ENCODE peak calls at places on chromosomes 4 and X, in seven cellular contexts. L is progenitor cell of endocrine pancreas, W is coronary artery, U is WTC11, B is A549, D is GM12865, X is K562. H is an unnamed sample.

GRCh38 chr4:123452585-123452984 is 56.0 kb downstream of the SPRY1 start:
- DNase-seq in L (no peak), W (no peak), U (no peak), B (peak; percentile 11), D (no peak), X (no peak), H (no peak)

GRCh38 chr4:37562592-37562991 is 123.6 kb downstream of the RELL1 start:
- DNase-seq in L (no peak), W (no peak), U (no peak), B (peak; percentile 18), D (no peak), X (no peak), H (no peak)

GRCh38 chr4:95549246-95550138 is 719 bp upstream of the UNC5C start:
- DNase-seq in L (peak; percentile 50), W (no peak), U (peak; percentile 52), B (peak; percentile 24), D (peak; percentile 81), X (no peak), H (no peak)

GRCh38 chr4:40525811-40526598 is 103.7 kb downstream of the RBM47 start:
- DNase-seq in L (no peak), W (no peak), U (peak; percentile 36), B (peak; percentile 82), D (no peak), X (peak; percentile 45), H (no peak)

GRCh38 chr4:139857021-139857420 is 191.4 kb downstream of the MGST2 start:
- DNase-seq in L (no peak), W (no peak), U (no peak), B (no peak), D (no peak), X (no peak), H (no peak)

GRCh38 chrX:45668686-45669443 is 468.2 kb upstream of the DIPK2B start:
- DNase-seq in L (no peak), W (no peak), U (no peak), B (no peak), D (no peak), X (no peak), H (no peak)

GRCh38 chrX:151543706-151544105 is 19.8 kb upstream of the PASD1 start:
- DNase-seq in L (no peak), W (no peak), U (no peak), B (peak; percentile 17), D (peak; percentile 31), X (no peak), H (no peak)

GRCh38 chrX:103716967-103717366 is 6.3 kb downstream of the TMEM31 start:
- DNase-seq in L (no peak), W (no peak), U (no peak), B (peak; percentile 10), D (no peak), X (no peak), H (no peak)

GRCh38 chr4:186651181-186651603 is 72.5 kb downstream of the FAT1 start:
- DNase-seq in L (no peak), W (no peak), U (no peak), B (no peak), D (no peak), X (no peak), H (no peak)

GRCh38 chr4:125728568-125728967 is 413.8 kb downstream of the FAT4 start:
- DNase-seq in L (no peak), W (no peak), U (no peak), B (peak; percentile 88), D (no peak), X (no peak), H (no peak)

GRCh38 chr4:89242864-89243740 is 64.5 kb downstream of the GPRIN3 start:
- DNase-seq in L (no peak), W (no peak), U (no peak), B (no peak), D (no peak), X (no peak), H (no peak)

GRCh38 chrX:56564182-56564885 is 907 bp downstream of the UBQLN2 start:
- DNase-seq in L (no peak), W (peak; percentile 69), U (no peak), B (peak; percentile 18), D (peak; percentile 34), X (no peak), H (no peak)

GRCh38 chr4:6262176-6262575 is 7.5 kb upstream of the WFS1 start:
- DNase-seq in L (no peak), W (no peak), U (no peak), B (no peak), D (no peak), X (no peak), H (no peak)

GRCh38 chrX:23820235-23820782 is 37.3 kb downstream of the SAT1 start:
- DNase-seq in L (no peak), W (no peak), U (no peak), B (no peak), D (peak; percentile 9), X (no peak), H (no peak)
- TF ChIP-seq CTCF in L (no peak), W (no peak), U (no peak), B (no peak), D (no peak), X (peak; percentile 7), H (no peak)

GRCh38 chr4:112422644-112423043 is 93.3 kb downstream of the NEUROG2 start:
- DNase-seq in L (no peak), W (no peak), U (no peak), B (no peak), D (no peak), X (no peak), H (no peak)

GRCh38 chr4:112416464-112416863 is 99.5 kb downstream of the NEUROG2 start:
- DNase-seq in L (no peak), W (no peak), U (no peak), B (no peak), D (no peak), X (no peak), H (no peak)

GRCh38 chr4:112423591-112423990 is 92.4 kb downstream of the NEUROG2 start:
- DNase-seq in L (no peak), W (no peak), U (no peak), B (no peak), D (no peak), X (no peak), H (no peak)

GRCh38 chr4:112421911-112422310 is 94.1 kb downstream of the NEUROG2 start:
- DNase-seq in L (no peak), W (no peak), U (no peak), B (no peak), D (no peak), X (no peak), H (no peak)

GRCh38 chr4:112418092-112418491 is 97.9 kb downstream of the NEUROG2 start:
- DNase-seq in L (no peak), W (no peak), U (peak; percentile 80), B (no peak), D (peak; percentile 4), X (no peak), H (no peak)
- TF ChIP-seq CTCF in L (no peak), W (no peak), U (no peak), B (no peak), D (no peak), X (peak; percentile 35), H (peak; percentile 22)

GRCh38 chr4:106690487-106690886 is 321.9 kb upstream of the GIMD1 start:
- DNase-seq in L (no peak), W (no peak), U (no peak), B (no peak), D (no peak), X (no peak), H (no peak)

GRCh38 chr4:106687026-106687425 is 318.4 kb upstream of the GIMD1 start:
- DNase-seq in L (no peak), W (no peak), U (no peak), B (no peak), D (no peak), X (no peak), H (no peak)

GRCh38 chr4:106695846-106696245 is 327.3 kb upstream of the GIMD1 start:
- DNase-seq in L (no peak), W (no peak), U (no peak), B (no peak), D (no peak), X (no peak), H (no peak)

GRCh38 chr4:106694232-106694631 is 325.7 kb upstream of the GIMD1 start:
- DNase-seq in L (no peak), W (no peak), U (no peak), B (no peak), D (no peak), X (no peak), H (no peak)

DNA sequence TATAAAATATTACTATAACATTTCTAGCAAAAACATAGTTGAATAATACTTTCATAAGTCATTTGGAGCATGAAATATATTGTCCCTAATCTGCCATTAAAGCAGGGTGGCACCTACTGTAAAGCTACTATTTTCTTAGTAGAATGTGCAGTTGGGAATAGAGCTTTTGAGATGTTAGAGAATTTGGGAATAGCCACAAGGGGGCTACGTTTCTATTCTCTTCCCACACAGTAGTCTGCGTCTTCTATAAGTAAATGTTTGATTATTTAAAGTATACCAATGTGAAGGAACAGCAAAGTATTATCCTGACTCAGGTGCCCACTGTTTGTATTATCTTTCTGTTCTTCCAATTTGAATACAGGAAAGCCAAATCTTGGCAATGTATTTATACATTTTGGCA is 323.2 kb upstream of the GIMD1 start:
- DNase-seq in L (no peak), W (no peak), U (no peak), B (no peak), D (no peak), X (no peak), H (no peak)
- TF ChIP-seq CTCF in L (peak; percentile 40), W (no peak), U (no peak), B (no peak), D (no peak), X (no peak), H (peak; percentile 9)

GRCh38 chrX:136766785-136767103 is 14.0 kb downstream of the ARHGEF6 start:
- DNase-seq in L (no peak), W (no peak), U (no peak), B (no peak), D (no peak), X (no peak), H (no peak)

GRCh38 chrX:136765957-136766356 is 14.8 kb downstream of the ARHGEF6 start:
- DNase-seq in L (no peak), W (no peak), U (no peak), B (no peak), D (no peak), X (no peak), H (no peak)

GRCh38 chrX:136768469-136769084 is 12.2 kb downstream of the ARHGEF6 start:
- DNase-seq in L (no peak), W (no peak), U (peak; percentile 12), B (no peak), D (peak; percentile 63), X (peak; percentile 58), H (no peak)

GRCh38 chrX:136764206-136764605 is 16.5 kb downstream of the ARHGEF6 start:
- DNase-seq in L (no peak), W (no peak), U (no peak), B (no peak), D (no peak), X (no peak), H (no peak)

DNA sequence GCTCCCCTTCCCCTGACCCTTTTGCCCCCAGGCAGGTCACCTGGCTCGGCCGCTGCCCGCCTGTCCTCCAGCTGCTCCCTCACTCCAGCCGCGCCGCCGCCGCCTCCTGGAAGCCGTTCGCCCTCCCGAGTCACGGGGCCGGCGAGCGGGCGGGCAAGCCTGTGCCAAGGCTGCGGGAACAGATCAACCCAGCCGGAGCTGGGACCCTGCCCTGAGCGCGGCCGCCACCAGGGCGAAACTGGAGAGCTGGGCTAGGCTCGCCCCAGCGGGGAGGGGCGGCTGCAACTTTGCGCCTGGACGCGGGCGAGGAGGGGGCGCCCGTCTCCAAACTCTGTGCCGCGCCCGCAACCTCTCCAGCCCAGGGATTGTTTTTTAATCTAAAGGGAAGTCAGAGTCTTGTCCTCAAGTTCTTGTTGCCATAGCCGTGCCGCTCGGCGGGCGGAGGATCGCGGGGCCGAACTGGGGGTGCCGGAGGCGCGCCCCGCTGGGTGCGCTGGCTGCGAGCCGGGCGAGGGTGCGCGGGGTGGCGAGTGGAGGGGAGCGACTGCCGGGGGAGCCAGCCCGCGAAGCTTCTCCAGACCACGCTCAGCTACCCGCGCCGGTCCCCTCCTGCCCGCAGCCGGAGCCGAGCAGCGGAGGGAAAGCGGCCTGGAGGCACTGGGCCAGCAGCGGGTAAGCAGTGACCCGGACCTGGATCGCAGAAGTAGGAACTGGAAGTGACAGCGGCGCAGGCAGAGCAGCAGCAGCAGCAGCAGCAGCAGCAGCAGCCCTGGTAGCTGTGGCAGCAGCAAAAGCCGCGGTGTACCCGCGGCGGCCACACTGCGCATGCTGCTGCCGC is 13.4 kb downstream of the ARHGEF6 start:
- DNase-seq in L (peak; percentile 39), W (peak; percentile 85), U (peak; percentile 64), B (peak; percentile 36), D (peak; percentile 79), X (peak; percentile 67), H (no peak)
- TF ChIP-seq CTCF in L (peak; percentile 34), W (no peak), U (no peak), B (no peak), D (no peak), X (peak; percentile 50), H (no peak)

H was measured in D721Med.